ENCODE peak calls at places on chromosome 20, in six cellular contexts. One of them, this sample, is unnamed.

GRCh38 chr20:56439784-56440291 is 27.8 kb downstream of the CASS4 start:
- DNase-seq in foreskin keratinocyte: peak
- DNase-seq in CD4-positive, alpha-beta T cell: no peak
- DNase-seq in endothelial cell of umbilical vein: peak
- DNase-seq in A549: no peak
- DNase-seq in tibial artery: peak
- DNase-seq in this sample: no peak

GRCh38 chr20:8721098-8721497 is 347.8 kb upstream of the PLCB4 start:
- DNase-seq in endothelial cell of umbilical vein: peak
- DNase-seq in foreskin keratinocyte: peak
- DNase-seq in tibial artery: no peak
- DNase-seq in CD4-positive, alpha-beta T cell: no peak
- DNase-seq in A549: peak
- DNase-seq in this sample: no peak

GRCh38 chr20:370151-370600 is 10.4 kb upstream of the TRIB3 start:
- DNase-seq in endothelial cell of umbilical vein: peak
- DNase-seq in tibial artery: no peak
- DNase-seq in foreskin keratinocyte: no peak
- DNase-seq in A549: no peak
- DNase-seq in CD4-positive, alpha-beta T cell: no peak
- DNase-seq in this sample: no peak

GRCh38 chr20:9079038-9079731 is 10.3 kb downstream of the PLCB4 start:
- DNase-seq in foreskin keratinocyte: no peak
- DNase-seq in tibial artery: no peak
- DNase-seq in endothelial cell of umbilical vein: no peak
- DNase-seq in A549: no peak
- DNase-seq in CD4-positive, alpha-beta T cell: no peak
- DNase-seq in this sample: peak

GRCh38 chr20:46255440-46256104 is 52.7 kb downstream of the CDH22 start:
- DNase-seq in endothelial cell of umbilical vein: peak
- DNase-seq in tibial artery: peak
- DNase-seq in CD4-positive, alpha-beta T cell: peak
- DNase-seq in foreskin keratinocyte: peak
- DNase-seq in A549: no peak
- DNase-seq in this sample: peak

GRCh38 chr20:48129319-48129973 is 344.2 kb upstream of the SULF2 start:
- DNase-seq in endothelial cell of umbilical vein: no peak
- DNase-seq in CD4-positive, alpha-beta T cell: no peak
- DNase-seq in tibial artery: no peak
- DNase-seq in A549: no peak
- DNase-seq in foreskin keratinocyte: no peak
- DNase-seq in this sample: no peak

GRCh38 chr20:58565461-58566175 is 50.4 kb upstream of the APCDD1L start:
- DNase-seq in endothelial cell of umbilical vein: no peak
- DNase-seq in A549: no peak
- DNase-seq in foreskin keratinocyte: no peak
- DNase-seq in tibial artery: no peak
- DNase-seq in CD4-positive, alpha-beta T cell: no peak
- DNase-seq in this sample: no peak

GRCh38 chr20:1203630-1204029 is 376 bp downstream of the C20orf202 start:
- DNase-seq in endothelial cell of umbilical vein: no peak
- DNase-seq in tibial artery: no peak
- DNase-seq in A549: no peak
- DNase-seq in foreskin keratinocyte: no peak
- DNase-seq in CD4-positive, alpha-beta T cell: no peak
- DNase-seq in this sample: no peak

GRCh38 chr20:61500791-61501321 is 248.8 kb downstream of the CDH4 start:
- DNase-seq in A549: no peak
- DNase-seq in foreskin keratinocyte: no peak
- DNase-seq in endothelial cell of umbilical vein: no peak
- DNase-seq in tibial artery: no peak
- DNase-seq in CD4-positive, alpha-beta T cell: no peak
- DNase-seq in this sample: no peak

GRCh38 chr20:62824476-62825287 is 7.8 kb downstream of the COL9A3 start:
- DNase-seq in A549: no peak
- DNase-seq in endothelial cell of umbilical vein: no peak
- DNase-seq in CD4-positive, alpha-beta T cell: peak
- DNase-seq in tibial artery: no peak
- DNase-seq in foreskin keratinocyte: no peak
- DNase-seq in this sample: no peak

GRCh38 chr20:48238781-48239180 is 453.5 kb upstream of the SULF2 start:
- DNase-seq in endothelial cell of umbilical vein: no peak
- DNase-seq in CD4-positive, alpha-beta T cell: no peak
- DNase-seq in tibial artery: no peak
- DNase-seq in A549: no peak
- DNase-seq in foreskin keratinocyte: no peak
- DNase-seq in this sample: peak

GRCh38 chr20:8223096-8223870 is 91.2 kb downstream of the PLCB1 start:
- DNase-seq in foreskin keratinocyte: peak
- DNase-seq in CD4-positive, alpha-beta T cell: no peak
- DNase-seq in A549: no peak
- DNase-seq in endothelial cell of umbilical vein: peak
- DNase-seq in tibial artery: no peak
- DNase-seq in this sample: no peak

GRCh38 chr20:16287776-16288175 is 285.5 kb downstream of the KIF16B start:
- DNase-seq in A549: no peak
- DNase-seq in foreskin keratinocyte: no peak
- DNase-seq in tibial artery: no peak
- DNase-seq in endothelial cell of umbilical vein: no peak
- DNase-seq in CD4-positive, alpha-beta T cell: no peak
- DNase-seq in this sample: no peak

GRCh38 chr20:22880277-22880676 is 154.8 kb upstream of the SSTR4 start:
- DNase-seq in A549: no peak
- DNase-seq in foreskin keratinocyte: no peak
- DNase-seq in tibial artery: no peak
- DNase-seq in endothelial cell of umbilical vein: no peak
- DNase-seq in CD4-positive, alpha-beta T cell: no peak
- DNase-seq in this sample: no peak

GRCh38 chr20:36279362-36279761 is 26.8 kb upstream of the DLGAP4 start:
- DNase-seq in A549: no peak
- DNase-seq in foreskin keratinocyte: no peak
- DNase-seq in endothelial cell of umbilical vein: no peak
- DNase-seq in tibial artery: no peak
- DNase-seq in CD4-positive, alpha-beta T cell: no peak
- DNase-seq in this sample: no peak

GRCh38 chr20:34713194-34713943 is 9.2 kb downstream of the TP53INP2 start:
- DNase-seq in A549: peak
- DNase-seq in CD4-positive, alpha-beta T cell: no peak
- DNase-seq in endothelial cell of umbilical vein: peak
- DNase-seq in foreskin keratinocyte: peak
- DNase-seq in tibial artery: no peak
- DNase-seq in this sample: no peak

GRCh38 chr20:4719190-4719589 is 2.5 kb upstream of the PRND start:
- DNase-seq in endothelial cell of umbilical vein: no peak
- DNase-seq in foreskin keratinocyte: no peak
- DNase-seq in CD4-positive, alpha-beta T cell: no peak
- DNase-seq in A549: no peak
- DNase-seq in tibial artery: no peak
- DNase-seq in this sample: no peak

GRCh38 chr20:60629206-60629605 is 622.9 kb upstream of the CDH4 start:
- DNase-seq in endothelial cell of umbilical vein: no peak
- DNase-seq in CD4-positive, alpha-beta T cell: no peak
- DNase-seq in tibial artery: no peak
- DNase-seq in A549: no peak
- DNase-seq in foreskin keratinocyte: no peak
- DNase-seq in this sample: no peak

GRCh38 chr20:50250748-50251382 is 60.2 kb downstream of the CEBPB start:
- DNase-seq in foreskin keratinocyte: no peak
- DNase-seq in A549: no peak
- DNase-seq in CD4-positive, alpha-beta T cell: no peak
- DNase-seq in tibial artery: no peak
- DNase-seq in endothelial cell of umbilical vein: no peak
- DNase-seq in this sample: no peak

GRCh38 chr20:50247196-50248094 is 56.8 kb downstream of the CEBPB start:
- DNase-seq in foreskin keratinocyte: no peak
- DNase-seq in tibial artery: no peak
- DNase-seq in CD4-positive, alpha-beta T cell: no peak
- DNase-seq in A549: no peak
- DNase-seq in endothelial cell of umbilical vein: no peak
- DNase-seq in this sample: no peak

GRCh38 chr20:50251383-50251748 is 60.7 kb downstream of the CEBPB start:
- DNase-seq in endothelial cell of umbilical vein: no peak
- DNase-seq in CD4-positive, alpha-beta T cell: no peak
- DNase-seq in foreskin keratinocyte: no peak
- DNase-seq in tibial artery: no peak
- DNase-seq in A549: no peak
- DNase-seq in this sample: no peak

GRCh38 chr20:50248104-50248631 is 57.5 kb downstream of the CEBPB start:
- DNase-seq in CD4-positive, alpha-beta T cell: no peak
- DNase-seq in A549: no peak
- DNase-seq in foreskin keratinocyte: no peak
- DNase-seq in endothelial cell of umbilical vein: no peak
- DNase-seq in tibial artery: no peak
- DNase-seq in this sample: no peak

DNA sequence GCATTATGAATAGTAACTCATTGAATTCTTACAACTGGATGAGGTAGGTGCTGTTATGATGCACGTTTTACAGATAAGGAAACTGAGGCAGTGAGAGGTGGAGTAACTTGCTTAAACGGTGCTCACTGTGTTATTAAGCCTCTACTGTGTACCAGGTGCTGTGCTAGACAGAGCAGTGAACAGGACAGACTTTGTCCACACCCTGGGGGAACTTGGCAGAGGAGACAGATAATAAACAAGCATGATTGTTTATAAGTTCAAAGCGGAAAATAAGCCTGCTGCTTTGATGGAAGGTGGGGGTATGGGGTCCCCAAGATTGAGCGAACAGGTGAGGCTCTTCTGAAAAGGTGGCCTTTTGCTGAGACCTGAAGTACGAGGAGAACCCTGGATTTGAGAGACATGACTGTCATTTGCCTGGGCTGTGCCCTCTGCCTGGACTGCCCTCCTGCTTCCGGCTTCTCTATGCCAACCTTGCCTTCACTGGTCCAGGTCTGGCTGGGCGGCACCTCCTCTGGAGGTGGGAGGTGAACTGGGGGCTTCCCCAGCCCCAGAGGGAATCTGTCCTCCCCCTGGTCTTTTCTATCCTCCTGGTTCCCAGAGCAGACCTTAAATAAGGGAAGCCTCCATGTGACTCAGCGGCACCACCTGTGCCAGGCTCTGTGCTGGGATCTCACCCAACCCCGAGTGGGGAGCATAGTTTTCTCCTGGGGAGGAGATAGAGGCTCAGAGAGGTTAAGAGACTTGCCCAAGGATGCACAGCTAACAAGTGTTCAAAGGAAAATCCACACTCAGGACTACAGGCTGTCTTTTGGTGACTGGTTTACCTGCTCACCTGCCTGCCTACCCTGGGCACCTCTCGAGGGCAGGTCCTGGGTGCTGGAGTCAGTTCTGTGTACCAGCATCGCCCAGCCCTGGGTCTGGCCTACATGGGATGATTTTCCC is 59.1 kb downstream of the CEBPB start:
- DNase-seq in foreskin keratinocyte: no peak
- DNase-seq in tibial artery: no peak
- DNase-seq in endothelial cell of umbilical vein: no peak
- DNase-seq in A549: no peak
- DNase-seq in CD4-positive, alpha-beta T cell: no peak
- DNase-seq in this sample: no peak
- H3K27ac ChIP-seq in foreskin keratinocyte: no peak
- H3K27ac ChIP-seq in tibial artery: no peak
- H3K27ac ChIP-seq in endothelial cell of umbilical vein: no peak
- H3K27ac ChIP-seq in A549: peak
- H3K27ac ChIP-seq in CD4-positive, alpha-beta T cell: no peak
- H3K27ac ChIP-seq in this sample: no peak

GRCh38 chr20:2296545-2297351 is 947 bp downstream of the TGM3 start:
- DNase-seq in CD4-positive, alpha-beta T cell: no peak
- DNase-seq in endothelial cell of umbilical vein: no peak
- DNase-seq in tibial artery: no peak
- DNase-seq in A549: no peak
- DNase-seq in foreskin keratinocyte: no peak
- DNase-seq in this sample: no peak

GRCh38 chr20:2297352-2297717 is 1.5 kb downstream of the TGM3 start:
- DNase-seq in CD4-positive, alpha-beta T cell: no peak
- DNase-seq in foreskin keratinocyte: no peak
- DNase-seq in A549: no peak
- DNase-seq in endothelial cell of umbilical vein: no peak
- DNase-seq in tibial artery: peak
- DNase-seq in this sample: no peak

GRCh38 chr20:2299301-2299700 is 3.5 kb downstream of the TGM3 start:
- DNase-seq in tibial artery: peak
- DNase-seq in endothelial cell of umbilical vein: no peak
- DNase-seq in A549: no peak
- DNase-seq in foreskin keratinocyte: no peak
- DNase-seq in CD4-positive, alpha-beta T cell: no peak
- DNase-seq in this sample: no peak

GRCh38 chr20:2300002-2300401 is 4.2 kb downstream of the TGM3 start:
- DNase-seq in A549: no peak
- DNase-seq in endothelial cell of umbilical vein: no peak
- DNase-seq in tibial artery: no peak
- DNase-seq in foreskin keratinocyte: no peak
- DNase-seq in CD4-positive, alpha-beta T cell: no peak
- DNase-seq in this sample: no peak

GRCh38 chr20:2298116-2298515 is 2.3 kb downstream of the TGM3 start:
- DNase-seq in endothelial cell of umbilical vein: no peak
- DNase-seq in foreskin keratinocyte: no peak
- DNase-seq in CD4-positive, alpha-beta T cell: no peak
- DNase-seq in A549: no peak
- DNase-seq in tibial artery: no peak
- DNase-seq in this sample: no peak
- H3K27ac ChIP-seq in endothelial cell of umbilical vein: no peak
- H3K27ac ChIP-seq in foreskin keratinocyte: no peak
- H3K27ac ChIP-seq in CD4-positive, alpha-beta T cell: no peak
- H3K27ac ChIP-seq in A549: no peak
- H3K27ac ChIP-seq in tibial artery: no peak
- H3K27ac ChIP-seq in this sample: no peak

DNA sequence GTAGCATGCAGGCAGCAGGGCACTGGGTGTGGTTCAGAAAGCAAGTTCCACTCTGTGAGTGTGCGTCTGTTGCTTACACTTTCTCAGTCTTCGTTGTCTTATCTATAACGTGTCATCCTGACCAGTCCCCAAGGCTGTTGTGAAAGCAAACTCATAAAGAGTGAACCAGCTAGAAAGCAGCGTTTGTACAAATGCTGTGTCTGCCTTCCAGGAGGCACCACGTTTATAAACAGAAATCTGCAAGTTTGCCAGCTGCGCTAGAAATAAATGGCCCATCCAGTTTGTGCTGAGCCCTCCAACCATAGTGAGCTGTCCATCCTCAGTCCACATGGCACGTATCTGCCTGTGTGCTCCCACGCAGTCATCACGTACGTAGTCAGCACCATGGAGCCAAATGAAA is 180.7 kb downstream of the SYNDIG1 start:
- DNase-seq in foreskin keratinocyte: no peak
- DNase-seq in tibial artery: peak
- DNase-seq in endothelial cell of umbilical vein: no peak
- DNase-seq in CD4-positive, alpha-beta T cell: no peak
- DNase-seq in A549: no peak
- DNase-seq in this sample: no peak
- H3K27ac ChIP-seq in foreskin keratinocyte: no peak
- H3K27ac ChIP-seq in tibial artery: peak
- H3K27ac ChIP-seq in endothelial cell of umbilical vein: no peak
- H3K27ac ChIP-seq in CD4-positive, alpha-beta T cell: no peak
- H3K27ac ChIP-seq in A549: peak
- H3K27ac ChIP-seq in this sample: no peak

DNA sequence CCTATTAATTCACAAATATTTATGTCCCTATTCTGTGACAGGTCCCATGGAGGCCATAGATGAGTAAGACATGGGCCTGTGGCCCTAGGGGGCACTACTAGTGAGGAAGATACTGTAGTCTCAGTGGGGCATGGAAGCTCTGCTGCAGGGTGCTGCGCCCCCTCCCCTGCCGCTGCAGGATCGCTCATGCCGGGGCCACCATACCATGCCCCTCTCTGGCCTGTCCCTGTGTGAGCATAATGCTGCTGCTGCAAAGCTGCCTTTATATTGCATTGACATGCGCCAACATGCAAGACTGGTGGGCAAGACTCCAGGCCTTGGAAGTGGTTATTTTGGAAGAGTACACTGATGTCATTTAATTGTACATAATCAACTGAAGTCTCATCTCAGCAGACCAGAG is 60.0 kb downstream of the TOX2 start:
- DNase-seq in tibial artery: no peak
- DNase-seq in foreskin keratinocyte: peak
- DNase-seq in A549: no peak
- DNase-seq in CD4-positive, alpha-beta T cell: no peak
- DNase-seq in endothelial cell of umbilical vein: no peak
- DNase-seq in this sample: no peak
- H3K27ac ChIP-seq in tibial artery: no peak
- H3K27ac ChIP-seq in foreskin keratinocyte: no peak
- H3K27ac ChIP-seq in A549: peak
- H3K27ac ChIP-seq in CD4-positive, alpha-beta T cell: no peak
- H3K27ac ChIP-seq in endothelial cell of umbilical vein: no peak
- H3K27ac ChIP-seq in this sample: no peak

This sample was measured in substantia nigra.